ENCODE peak calls at places on chromosomes 6 and 20, in six cellular contexts. V is AG20443; N is OCI-M1; Q is activated CD4-positive, alpha-beta T cell treated with anti-CD3 and anti-CD28 coated beads for 4 hours; O is iris pigment epithelial cell; G is G401. Z is an unnamed sample.

GRCh38 chr6:20024316-20024673 is 187.1 kb downstream of the ID4 start:
- DNase-seq in V (no peak), N (no peak), Q (no peak), O (no peak), G (no peak), Z (no peak)

GRCh38 chr6:2387445-2387844 is 142.0 kb upstream of the GMDS start:
- DNase-seq in V (no peak), N (no peak), Q (no peak), O (no peak), G (no peak), Z (no peak)

GRCh38 chr20:36435799-36436541 is 105.3 kb upstream of the MYL9 start:
- DNase-seq in V (peak; percentile 63), N (peak; percentile 44), Q (peak; percentile 88), O (peak; percentile 61), G (peak; percentile 36), Z (peak; percentile 55)

GRCh38 chr20:56187791-56188190 is 60.7 kb upstream of the MC3R start:
- DNase-seq in V (no peak), N (peak; percentile 51), Q (no peak), O (no peak), G (peak; percentile 2), Z (no peak)

GRCh38 chr20:17859002-17859615 is 109.5 kb downstream of the SNX5 start:
- DNase-seq in V (no peak), N (no peak), Q (no peak), O (no peak), G (no peak), Z (peak; percentile 22)

GRCh38 chr6:86615299-86615698 is 322.0 kb upstream of the HTR1E start:
- DNase-seq in V (no peak), N (no peak), Q (no peak), O (no peak), G (no peak), Z (no peak)

GRCh38 chr6:136641166-136641565 is 90.9 kb upstream of the MAP7 start:
- DNase-seq in V (no peak), N (no peak), Q (no peak), O (peak; percentile 59), G (no peak), Z (no peak)

GRCh38 chr6:32517654-32518445 is 12.2 kb downstream of the HLA-DRB5 start:
- DNase-seq in V (no peak), N (no peak), Q (no peak), O (no peak), G (no peak), Z (no peak)

GRCh38 chr6:161684721-161685120 is 410.9 kb upstream of the AGPAT4 start:
- DNase-seq in V (no peak), N (no peak), Q (no peak), O (no peak), G (no peak), Z (no peak)

GRCh38 chr20:56032251-56032650 is 26.9 kb upstream of the CBLN4 start:
- DNase-seq in V (no peak), N (peak; percentile 13), Q (no peak), O (peak; percentile 6), G (no peak), Z (no peak)

GRCh38 chr6:117870477-117871243 is 36.4 kb upstream of the SLC35F1 start:
- DNase-seq in V (no peak), N (peak; percentile 34), Q (no peak), O (no peak), G (no peak), Z (no peak)

GRCh38 chr20:19699132-19699971 is 58.7 kb upstream of the RIN2 start:
- DNase-seq in V (peak; percentile 62), N (no peak), Q (no peak), O (peak; percentile 88), G (no peak), Z (no peak)

GRCh38 chr6:160882741-160883340 is 108.7 kb upstream of the MAP3K4 start:
- DNase-seq in V (peak; percentile 43), N (no peak), Q (no peak), O (no peak), G (no peak), Z (no peak)

GRCh38 chr20:36623444-36623843 is 17.9 kb downstream of the RAB5IF start:
- DNase-seq in V (no peak), N (no peak), Q (no peak), O (no peak), G (no peak), Z (no peak)

GRCh38 chr6:72976389-72976900 is 248.9 kb downstream of the KHDC1L start:
- DNase-seq in V (no peak), N (no peak), Q (no peak), O (no peak), G (no peak), Z (no peak)

GRCh38 chr20:10603971-10604864 is 69.6 kb downstream of the JAG1 start:
- DNase-seq in V (peak; percentile 89), N (no peak), Q (no peak), O (peak; percentile 88), G (no peak), Z (peak; percentile 3)

GRCh38 chr6:45513331-45513730 is 135.6 kb upstream of the SUPT3H start:
- DNase-seq in V (no peak), N (no peak), Q (no peak), O (no peak), G (no peak), Z (peak; percentile 37)

GRCh38 chr6:43184268-43184985 is 2.4 kb downstream of the CUL9 start:
- DNase-seq in V (no peak), N (no peak), Q (no peak), O (no peak), G (no peak), Z (no peak)

GRCh38 chr20:59016795-59017492 is 2.3 kb upstream of the TUBB1 start:
- DNase-seq in V (no peak), N (no peak), Q (peak; percentile 36), O (no peak), G (no peak), Z (no peak)

GRCh38 chr20:41035207-41035606 is 6.6 kb downstream of the TOP1 start:
- DNase-seq in V (no peak), N (no peak), Q (no peak), O (no peak), G (no peak), Z (no peak)

GRCh38 chr6:147648936-147649335 is 140.4 kb downstream of the SAMD5 start:
- DNase-seq in V (no peak), N (no peak), Q (no peak), O (peak; percentile 19), G (no peak), Z (no peak)

GRCh38 chr20:63969851-63970713 is at the start of gene ZNF512B:
- DNase-seq in V (peak; percentile 94), N (peak; percentile 71), Q (peak; percentile 60), O (no peak), G (peak; percentile 49), Z (no peak)

GRCh38 chr6:105402090-105402980 is 547 bp downstream of the PREP start:
- DNase-seq in V (peak; percentile 44), N (peak; percentile 79), Q (peak; percentile 9), O (peak; percentile 51), G (peak; percentile 43), Z (peak; percentile 42)

GRCh38 chr20:20492521-20493334 is 124.8 kb downstream of the INSM1 start:
- DNase-seq in V (no peak), N (no peak), Q (no peak), O (no peak), G (peak; percentile 63), Z (no peak)

GRCh38 chr6:111992851-111993250 is 61.1 kb upstream of the CCN6 start:
- DNase-seq in V (no peak), N (no peak), Q (peak; percentile 56), O (peak; percentile 75), G (no peak), Z (peak; percentile 41)

GRCh38 chr6:33987531-33988021 is 158.3 kb downstream of the GRM4 start:
- DNase-seq in V (no peak), N (no peak), Q (no peak), O (no peak), G (peak; percentile 59), Z (no peak)

GRCh38 chr20:38498909-38499308 is 26.3 kb downstream of the RALGAPB start:
- DNase-seq in V (no peak), N (no peak), Q (no peak), O (peak; percentile 8), G (no peak), Z (no peak)

GRCh38 chr6:110517601-110518280 is 41.3 kb upstream of the SLC22A16 start:
- DNase-seq in V (no peak), N (no peak), Q (no peak), O (no peak), G (no peak), Z (no peak)

GRCh38 chr6:161480416-161481165 is 206.7 kb upstream of the AGPAT4 start:
- DNase-seq in V (no peak), N (no peak), Q (no peak), O (no peak), G (no peak), Z (no peak)

GRCh38 chr6:125046107-125046925 is 84.1 kb downstream of the RNF217 start:
- DNase-seq in V (no peak), N (peak; percentile 38), Q (no peak), O (peak; percentile 38), G (no peak), Z (no peak)

GRCh38 chr6:3294921-3295871 is 36.4 kb downstream of the PSMG4 start:
- DNase-seq in V (no peak), N (no peak), Q (no peak), O (peak; percentile 8), G (peak; percentile 72), Z (no peak)

GRCh38 chr6:71509142-71509541 is 220.5 kb downstream of the OGFRL1 start:
- DNase-seq in V (no peak), N (no peak), Q (no peak), O (peak; percentile 51), G (no peak), Z (no peak)

GRCh38 chr6:134310206-134310605 is 7.7 kb downstream of the SGK1 start:
- DNase-seq in V (no peak), N (no peak), Q (no peak), O (peak; percentile 78), G (no peak), Z (no peak)

GRCh38 chr20:45253260-45253659 is 1.1 kb downstream of the SLPI start:
- DNase-seq in V (no peak), N (no peak), Q (no peak), O (no peak), G (no peak), Z (no peak)

GRCh38 chr20:22908437-22908836 is 126.7 kb upstream of the SSTR4 start:
- DNase-seq in V (no peak), N (no peak), Q (no peak), O (no peak), G (no peak), Z (no peak)

GRCh38 chr6:139390447-139390846 is 16.0 kb upstream of the CITED2 start:
- DNase-seq in V (no peak), N (no peak), Q (no peak), O (no peak), G (no peak), Z (no peak)

GRCh38 chr6:31378062-31378720 is 21.2 kb upstream of the HLA-B start:
- DNase-seq in V (no peak), N (no peak), Q (no peak), O (no peak), G (no peak), Z (no peak)

GRCh38 chr6:140276719-140277118 is 902.3 kb upstream of the CITED2 start:
- DNase-seq in V (no peak), N (no peak), Q (no peak), O (no peak), G (no peak), Z (no peak)